ENCODE peak calls at places on chromosomes 4 and X, in six cellular contexts. W, L, K, X, R and O are unnamed samples.

GRCh38 chr4:88533088-88533790 is 9.7 kb upstream of the PYURF start:
- DNase-seq in W (no peak), L (no peak), K (peak; percentile 34), X (no peak), R (no peak), O (no peak)

GRCh38 chrX:21738145-21738949 is 19.6 kb downstream of the SMPX start:
- DNase-seq in W (no peak), L (no peak), K (no peak), X (no peak), R (peak; percentile 21), O (no peak)

GRCh38 chr4:130249002-130249401 is 1153.0 kb downstream of the C4orf33 start:
- DNase-seq in W (no peak), L (no peak), K (no peak), X (no peak), R (peak; percentile 7), O (no peak)

GRCh38 chr4:120052840-120053239 is 13.8 kb downstream of the MAD2L1 start:
- DNase-seq in W (no peak), L (no peak), K (peak; percentile 69), X (no peak), R (no peak), O (peak; percentile 14)

GRCh38 chr4:140358281-140358680 is 15.2 kb upstream of the SCOC start:
- DNase-seq in W (no peak), L (no peak), K (peak; percentile 59), X (no peak), R (no peak), O (no peak)

GRCh38 chr4:4856071-4857000 is 3.1 kb upstream of the MSX1 start:
- DNase-seq in W (no peak), L (no peak), K (peak; percentile 21), X (no peak), R (no peak), O (no peak)

GRCh38 chr4:140048419-140049022 is 105.5 kb downstream of the MAML3 start:
- DNase-seq in W (no peak), L (no peak), K (peak; percentile 50), X (no peak), R (no peak), O (no peak)

GRCh38 chr4:73856518-73856917 is 3.4 kb downstream of the PF4V1 start:
- DNase-seq in W (no peak), L (peak; percentile 4), K (peak; percentile 85), X (no peak), R (no peak), O (no peak)

GRCh38 chrX:83759872-83760271 is 101.1 kb upstream of the CYLC1 start:
- DNase-seq in W (no peak), L (peak; percentile 6), K (no peak), X (no peak), R (no peak), O (peak; percentile 12)

GRCh38 chr4:81052119-81053068 is 21.9 kb downstream of the BMP3 start:
- DNase-seq in W (peak; percentile 46), L (peak; percentile 51), K (peak; percentile 52), X (peak; percentile 59), R (peak; percentile 44), O (peak; percentile 66)

GRCh38 chr4:6275898-6276563 is 6.4 kb downstream of the WFS1 start:
- DNase-seq in W (no peak), L (peak; percentile 92), K (no peak), X (no peak), R (no peak), O (no peak)

GRCh38 chrX:131747173-131747572 is 203.3 kb downstream of the OR13H1 start:
- DNase-seq in W (no peak), L (no peak), K (no peak), X (no peak), R (no peak), O (no peak)

GRCh38 chr4:82739292-82740190 is 59.1 kb downstream of the SCD5 start:
- DNase-seq in W (peak; percentile 89), L (peak; percentile 58), K (peak; percentile 82), X (peak; percentile 31), R (peak; percentile 61), O (no peak)

GRCh38 chr4:131304686-131305085 is 1844.4 kb upstream of the PCDH10 start:
- DNase-seq in W (no peak), L (no peak), K (no peak), X (no peak), R (no peak), O (no peak)

GRCh38 chr4:132114885-132115284 is 1034.2 kb upstream of the PCDH10 start:
- DNase-seq in W (no peak), L (no peak), K (no peak), X (no peak), R (no peak), O (no peak)

GRCh38 chrX:17700976-17701375 is 36.3 kb upstream of the SCML1 start:
- DNase-seq in W (no peak), L (no peak), K (no peak), X (no peak), R (no peak), O (no peak)

GRCh38 chr4:89539797-89540711 is 232.5 kb upstream of the GPRIN3 start:
- DNase-seq in W (no peak), L (no peak), K (peak; percentile 69), X (no peak), R (no peak), O (no peak)

GRCh38 chr4:105184316-105184988 is 37.8 kb downstream of the TET2 start:
- DNase-seq in W (no peak), L (no peak), K (no peak), X (peak; percentile 1), R (no peak), O (no peak)

GRCh38 chr4:139282375-139283075 is 2.5 kb upstream of the MGARP start:
- DNase-seq in W (no peak), L (no peak), K (peak; percentile 64), X (no peak), R (no peak), O (no peak)

GRCh38 chrX:40531056-40531826 is 49.5 kb upstream of the ATP6AP2 start:
- DNase-seq in W (no peak), L (no peak), K (no peak), X (no peak), R (no peak), O (no peak)

GRCh38 chr4:119589165-119589564 is 39.4 kb downstream of the PDE5A start:
- DNase-seq in W (no peak), L (no peak), K (no peak), X (no peak), R (no peak), O (no peak)

GRCh38 chr4:179625391-179625790 is 2183.2 kb upstream of the AGA start:
- DNase-seq in W (no peak), L (no peak), K (no peak), X (no peak), R (no peak), O (peak; percentile 24)

GRCh38 chrX:74248889-74249288 is 55.1 kb upstream of the ZCCHC13 start:
- DNase-seq in W (no peak), L (no peak), K (peak; percentile 58), X (no peak), R (no peak), O (no peak)

GRCh38 chr4:40201898-40202297 is 5.1 kb downstream of the RHOH start:
- DNase-seq in W (no peak), L (no peak), K (no peak), X (no peak), R (no peak), O (no peak)
- H3K9ac ChIP-seq in W (peak overlapping the region; percentile 83), L (no peak overlapping the region), K (no peak overlapping the region), X (no peak overlapping the region), R (no peak overlapping the region), O (peak overlapping the region; percentile 92)

DNA sequence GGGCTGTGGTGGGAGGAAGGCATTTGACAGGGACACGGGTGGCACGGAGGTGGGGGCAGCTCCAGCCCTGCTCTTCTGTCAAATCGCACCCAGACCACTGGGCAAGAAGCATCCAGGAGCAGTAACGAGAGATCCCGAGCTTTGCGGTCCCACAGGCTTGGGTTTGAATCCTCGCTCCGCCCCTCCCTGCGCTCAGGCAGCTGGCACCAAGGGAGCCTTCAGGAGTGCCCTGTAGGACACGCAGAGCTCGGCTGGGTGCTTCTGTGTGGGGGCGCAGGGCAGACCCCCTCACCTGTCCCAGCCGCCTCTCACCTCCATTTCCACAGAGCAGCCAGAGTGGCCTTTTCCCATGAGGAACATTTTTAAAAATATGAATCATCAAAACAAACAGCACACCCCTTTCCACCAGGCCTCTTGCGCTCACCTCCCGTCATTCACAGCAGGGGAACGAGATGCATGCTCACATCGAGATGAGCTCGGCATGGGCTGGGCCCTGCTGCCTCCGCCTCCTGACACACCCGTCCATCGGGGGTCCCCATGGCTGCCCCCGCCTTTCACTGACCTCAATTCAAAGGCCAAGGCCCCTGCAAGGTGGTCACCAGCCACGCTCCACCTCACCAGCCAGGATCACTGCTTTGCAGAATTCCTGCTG is 52.8 kb downstream of the ACOX3 start:
- DNase-seq in W (no peak), L (no peak), K (no peak), X (no peak), R (no peak), O (no peak)
- TF ChIP-seq POLR2AphosphoS5 in W (no peak), L (no peak), K (no peak), X (no peak), R (no peak), O (no peak)

DNA sequence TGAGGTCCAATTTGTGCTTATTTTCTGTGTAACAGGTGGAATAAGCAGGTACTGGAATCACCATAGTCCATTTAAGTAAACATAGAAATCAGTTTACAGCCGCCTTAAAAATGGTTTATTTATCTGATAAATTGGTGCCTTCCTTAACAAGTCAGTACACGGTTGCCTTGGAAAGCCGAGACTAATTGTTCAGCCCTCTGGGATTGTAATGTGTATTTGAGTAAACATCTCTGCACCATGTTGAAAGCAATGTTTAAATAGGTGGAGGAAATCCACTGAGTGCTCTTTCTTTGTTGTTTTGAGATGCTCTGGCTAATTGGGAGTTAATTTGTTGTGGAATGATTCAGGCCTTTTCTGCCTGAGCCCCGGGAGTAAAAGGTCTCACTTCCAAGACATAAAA is 45.7 kb upstream of the ADRA2C start:
- DNase-seq in W (no peak), L (no peak), K (no peak), X (no peak), R (no peak), O (no peak)
- TF ChIP-seq EZH2 in W (no peak), L (no peak), K (no peak), X (no peak), R (no peak), O (no peak)

GRCh38 chrX:109709129-109709631 is 23.9 kb downstream of the ACSL4 start:
- DNase-seq in W (no peak), L (peak; percentile 82), K (peak; percentile 6), X (peak; percentile 19), R (no peak), O (no peak)

GRCh38 chrX:109719262-109719661 is 13.8 kb downstream of the ACSL4 start:
- DNase-seq in W (no peak), L (no peak), K (no peak), X (no peak), R (no peak), O (no peak)

GRCh38 chrX:109710181-109710580 is 22.9 kb downstream of the ACSL4 start:
- DNase-seq in W (no peak), L (no peak), K (no peak), X (no peak), R (no peak), O (no peak)

GRCh38 chrX:109716431-109717028 is 16.5 kb downstream of the ACSL4 start:
- DNase-seq in W (no peak), L (no peak), K (peak; percentile 33), X (no peak), R (no peak), O (no peak)

GRCh38 chrX:109714340-109714958 is 18.6 kb downstream of the ACSL4 start:
- DNase-seq in W (no peak), L (no peak), K (peak; percentile 50), X (peak; percentile 15), R (no peak), O (no peak)
- H3K9ac ChIP-seq in W (no peak overlapping the region), L (no peak overlapping the region), K (peak overlapping the region; percentile 37), X (no peak overlapping the region), R (no peak overlapping the region), O (no peak overlapping the region)

GRCh38 chr4:48114396-48114795 is 19.7 kb downstream of the TXK start:
- DNase-seq in W (no peak), L (no peak), K (no peak), X (no peak), R (no peak), O (no peak)
- TF ChIP-seq POLR2AphosphoS5 in W (no peak), L (no peak), K (no peak), X (no peak), R (no peak), O (no peak)